ENCODE peak calls at places on chromosomes 3 and 15, in five cellular contexts. S is esophagus muscularis mucosa, Q is mammary epithelial cell, X is WTC11, V is lower leg skin. F is an unnamed sample.

GRCh38 chr15:93082861-93083260 is 6.2 kb downstream of the RGMA start:
- DNase-seq in S (no peak), Q (no peak), X (no peak), V (no peak), F (no peak)

GRCh38 chr15:57130956-57131355 is 212.5 kb downstream of the TCF12 start:
- DNase-seq in S (no peak), Q (no peak), X (no peak), V (no peak), F (no peak)

GRCh38 chr3:101611023-101611422 is 37.0 kb downstream of the PCNP start:
- DNase-seq in S (no peak), Q (no peak), X (no peak), V (no peak), F (no peak)

GRCh38 chr3:113436794-113437193 is 4.5 kb downstream of the CFAP44 start:
- DNase-seq in S (no peak), Q (peak), X (no peak), V (no peak), F (no peak)

GRCh38 chr15:82183121-82184031 is 79.2 kb downstream of the EFL1 start:
- DNase-seq in S (no peak), Q (peak), X (no peak), V (no peak), F (no peak)

GRCh38 chr3:117486709-117487394 is 777.3 kb downstream of the TUSC7 start:
- DNase-seq in S (no peak), Q (no peak), X (no peak), V (no peak), F (no peak)

GRCh38 chr3:19934098-19934566 is at the start of gene EFHB:
- DNase-seq in S (no peak), Q (peak), X (peak), V (no peak), F (no peak)

GRCh38 chr3:43286115-43286885 is at the start of gene SNRK:
- DNase-seq in S (peak), Q (peak), X (peak), V (peak), F (peak)

GRCh38 chr3:108106031-108106430 is 15.2 kb upstream of the CD47 start:
- DNase-seq in S (no peak), Q (no peak), X (no peak), V (no peak), F (no peak)

GRCh38 chr3:108602935-108603294 is 13.4 kb downstream of the DZIP3 start:
- DNase-seq in S (no peak), Q (no peak), X (no peak), V (no peak), F (no peak)

GRCh38 chr15:80787238-80787805 is 8.2 kb downstream of the CEMIP start:
- DNase-seq in S (no peak), Q (no peak), X (peak), V (no peak), F (no peak)

GRCh38 chr3:173398111-173398479 is 551 bp downstream of the NLGN1 start:
- DNase-seq in S (no peak), Q (no peak), X (no peak), V (no peak), F (no peak)

GRCh38 chr15:100929641-100930042 is 10.5 kb downstream of the LRRK1 start:
- DNase-seq in S (peak), Q (peak), X (no peak), V (peak), F (peak)

GRCh38 chr15:22780267-22780666 is 6.2 kb upstream of the NIPA1 start:
- DNase-seq in S (no peak), Q (peak), X (no peak), V (no peak), F (no peak)

GRCh38 chr3:126961791-126962461 is 21.0 kb upstream of the PLXNA1 start:
- DNase-seq in S (no peak), Q (no peak), X (no peak), V (no peak), F (no peak)

GRCh38 chr3:66163222-66163621 is 57.6 kb upstream of the SLC25A26 start:
- DNase-seq in S (no peak), Q (no peak), X (no peak), V (no peak), F (no peak)

GRCh38 chr3:64027708-64028107 is 4.4 kb upstream of the PSMD6 start:
- DNase-seq in S (no peak), Q (no peak), X (no peak), V (no peak), F (no peak)

GRCh38 chr15:40241305-40242215 is 2.7 kb downstream of the PAK6 start:
- DNase-seq in S (no peak), Q (no peak), X (no peak), V (peak), F (peak)

GRCh38 chr15:46088486-46089437 is 453.9 kb downstream of the SQOR start:
- DNase-seq in S (no peak), Q (no peak), X (no peak), V (no peak), F (no peak)

GRCh38 chr3:130759692-130760338 is 13.2 kb upstream of the PIK3R4 start:
- DNase-seq in S (no peak), Q (peak), X (peak), V (peak), F (no peak)

GRCh38 chr15:28989239-28989830 is 103.6 kb downstream of the APBA2 start:
- DNase-seq in S (peak), Q (no peak), X (peak), V (no peak), F (no peak)

GRCh38 chr15:92224843-92225242 is 168.8 kb upstream of the ST8SIA2 start:
- DNase-seq in S (no peak), Q (no peak), X (no peak), V (no peak), F (no peak)

GRCh38 chr3:80097674-80098073 is 329.9 kb upstream of the ROBO1 start:
- DNase-seq in S (no peak), Q (no peak), X (no peak), V (no peak), F (no peak)

GRCh38 chr3:101253429-101253828 is 66.9 kb downstream of the IMPG2 start:
- DNase-seq in S (no peak), Q (no peak), X (no peak), V (no peak), F (no peak)

GRCh38 chr3:178393833-178394232 is 142.4 kb upstream of the KCNMB2 start:
- DNase-seq in S (no peak), Q (peak), X (no peak), V (no peak), F (no peak)

GRCh38 chr3:196168808-196169391 is 42.3 kb downstream of the ZDHHC19 start:
- DNase-seq in S (no peak), Q (no peak), X (no peak), V (no peak), F (no peak)

GRCh38 chr3:38805765-38806386 is 10.1 kb downstream of the SCN10A start:
- DNase-seq in S (no peak), Q (peak), X (peak), V (no peak), F (no peak)

GRCh38 chr3:194832346-194833104 is 146.8 kb downstream of the FAM43A start:
- DNase-seq in S (no peak), Q (no peak), X (no peak), V (no peak), F (no peak)

GRCh38 chr3:106365061-106365691 is 496.4 kb upstream of the CBLB start:
- DNase-seq in S (no peak), Q (no peak), X (no peak), V (no peak), F (no peak)
- TF ChIP-seq CTCF in S (no peak), Q (no peak), X (no peak), V (no peak), F (no peak)

GRCh38 chr3:149532463-149533180 is 58.1 kb downstream of the TM4SF4 start:
- DNase-seq in S (no peak), Q (no peak), X (no peak), V (no peak), F (no peak)

GRCh38 chr3:149528344-149528657 is 53.8 kb downstream of the TM4SF4 start:
- DNase-seq in S (no peak), Q (no peak), X (no peak), V (no peak), F (no peak)

GRCh38 chr3:149529099-149529498 is 54.6 kb downstream of the TM4SF4 start:
- DNase-seq in S (no peak), Q (peak), X (no peak), V (no peak), F (no peak)

GRCh38 chr3:149523899-149524298 is 49.4 kb downstream of the TM4SF4 start:
- DNase-seq in S (no peak), Q (no peak), X (no peak), V (no peak), F (no peak)

GRCh38 chr3:149527531-149528343 is 53.2 kb downstream of the TM4SF4 start:
- DNase-seq in S (no peak), Q (no peak), X (no peak), V (no peak), F (no peak)
- TF ChIP-seq CTCF in S (peak), Q (no peak), X (no peak), V (no peak), F (peak)

GRCh38 chr3:54535619-54536018 is 392.2 kb downstream of the LRTM1 start:
- DNase-seq in S (peak), Q (no peak), X (no peak), V (no peak), F (peak)

GRCh38 chr3:54536450-54536849 is 391.4 kb downstream of the LRTM1 start:
- DNase-seq in S (no peak), Q (no peak), X (no peak), V (no peak), F (peak)

GRCh38 chr3:54537506-54537905 is 390.4 kb downstream of the LRTM1 start:
- DNase-seq in S (peak), Q (no peak), X (no peak), V (no peak), F (peak)

GRCh38 chr3:54541369-54541768 is 386.5 kb downstream of the LRTM1 start:
- DNase-seq in S (peak), Q (no peak), X (no peak), V (no peak), F (peak)

DNA sequence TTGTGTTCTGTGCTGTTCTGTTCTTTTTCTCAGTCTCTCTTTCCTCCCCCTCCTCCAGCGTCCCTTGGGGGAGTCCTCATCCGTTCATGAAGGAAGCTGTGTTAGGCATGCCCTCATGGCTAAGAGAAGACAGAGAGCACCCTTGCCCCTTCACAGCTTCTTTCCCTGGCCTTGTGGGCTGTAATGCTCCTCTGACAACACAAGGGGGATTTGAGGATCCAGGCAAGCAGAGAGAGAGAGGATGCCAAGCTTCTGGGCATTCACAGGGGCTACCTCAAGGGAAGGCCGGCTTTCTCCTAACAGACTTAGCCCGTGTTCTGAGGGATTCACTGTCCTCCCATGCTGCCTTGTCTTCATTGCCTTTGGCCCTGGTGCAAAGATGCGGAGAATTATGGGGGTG is 389.5 kb downstream of the LRTM1 start:
- DNase-seq in S (peak), Q (peak), X (peak), V (no peak), F (peak)
- TF ChIP-seq CTCF in S (no peak), Q (peak), X (peak), V (no peak), F (no peak)

DNA sequence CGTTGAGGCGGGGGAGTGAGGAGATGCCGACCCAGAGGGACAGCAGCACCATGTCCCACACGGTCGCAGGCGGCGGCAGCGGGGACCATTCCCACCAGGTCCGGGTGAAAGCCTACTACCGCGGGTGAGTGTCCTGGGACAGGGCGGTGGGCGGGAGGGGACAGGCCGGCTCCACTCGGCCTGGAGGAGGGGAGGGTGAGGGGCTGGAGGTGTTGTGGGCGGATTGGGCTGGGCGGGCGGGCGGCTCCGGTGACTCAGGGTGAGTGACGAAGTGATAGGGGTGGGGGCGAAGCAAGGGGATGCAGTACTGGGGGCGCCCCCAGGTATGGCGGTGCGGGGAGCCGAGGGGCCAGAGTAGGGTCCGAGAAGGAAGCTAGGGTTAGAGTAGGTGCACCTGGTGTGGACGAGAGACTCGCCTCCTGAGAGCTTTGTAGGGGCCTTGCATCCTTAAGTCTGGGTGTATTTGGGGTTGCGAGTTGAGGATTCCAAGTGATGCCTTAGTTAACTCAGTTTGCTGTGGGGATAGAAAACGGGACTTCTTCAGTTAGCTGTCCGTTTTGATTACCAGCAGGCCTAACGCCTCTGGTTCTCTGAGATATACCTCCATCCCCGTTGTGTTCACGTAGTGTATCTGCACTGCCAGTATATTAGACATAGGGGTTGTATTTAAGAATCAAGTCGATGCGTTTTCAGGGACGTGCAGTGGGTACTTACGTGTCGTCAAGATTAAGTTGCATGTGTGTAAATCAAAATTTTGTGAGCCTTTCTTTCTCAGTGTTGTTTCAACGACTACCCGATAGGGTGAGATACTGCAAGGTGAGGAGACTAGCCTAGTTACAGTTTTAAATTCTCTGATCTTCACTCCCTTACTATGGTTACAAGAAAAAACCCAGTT is 670 bp downstream of the PRKCI start:
- DNase-seq in S (no peak), Q (peak), X (peak), V (no peak), F (no peak)
- TF ChIP-seq CTCF in S (no peak), Q (peak), X (no peak), V (no peak), F (peak)

GRCh38 chr15:85311647-85312046 is 68.8 kb upstream of the AKAP13 start:
- DNase-seq in S (no peak), Q (no peak), X (no peak), V (no peak), F (no peak)

GRCh38 chr15:85312486-85312885 is 67.9 kb upstream of the AKAP13 start:
- DNase-seq in S (no peak), Q (peak), X (no peak), V (no peak), F (no peak)

GRCh38 chr15:85313339-85313738 is 67.1 kb upstream of the AKAP13 start:
- DNase-seq in S (no peak), Q (no peak), X (no peak), V (no peak), F (no peak)

GRCh38 chr15:85314139-85314538 is 66.3 kb upstream of the AKAP13 start:
- DNase-seq in S (no peak), Q (no peak), X (no peak), V (no peak), F (no peak)

GRCh38 chr15:85312925-85313324 is 67.5 kb upstream of the AKAP13 start:
- DNase-seq in S (no peak), Q (no peak), X (no peak), V (no peak), F (no peak)
- TF ChIP-seq CTCF in S (no peak), Q (no peak), X (no peak), V (no peak), F (peak)

DNA sequence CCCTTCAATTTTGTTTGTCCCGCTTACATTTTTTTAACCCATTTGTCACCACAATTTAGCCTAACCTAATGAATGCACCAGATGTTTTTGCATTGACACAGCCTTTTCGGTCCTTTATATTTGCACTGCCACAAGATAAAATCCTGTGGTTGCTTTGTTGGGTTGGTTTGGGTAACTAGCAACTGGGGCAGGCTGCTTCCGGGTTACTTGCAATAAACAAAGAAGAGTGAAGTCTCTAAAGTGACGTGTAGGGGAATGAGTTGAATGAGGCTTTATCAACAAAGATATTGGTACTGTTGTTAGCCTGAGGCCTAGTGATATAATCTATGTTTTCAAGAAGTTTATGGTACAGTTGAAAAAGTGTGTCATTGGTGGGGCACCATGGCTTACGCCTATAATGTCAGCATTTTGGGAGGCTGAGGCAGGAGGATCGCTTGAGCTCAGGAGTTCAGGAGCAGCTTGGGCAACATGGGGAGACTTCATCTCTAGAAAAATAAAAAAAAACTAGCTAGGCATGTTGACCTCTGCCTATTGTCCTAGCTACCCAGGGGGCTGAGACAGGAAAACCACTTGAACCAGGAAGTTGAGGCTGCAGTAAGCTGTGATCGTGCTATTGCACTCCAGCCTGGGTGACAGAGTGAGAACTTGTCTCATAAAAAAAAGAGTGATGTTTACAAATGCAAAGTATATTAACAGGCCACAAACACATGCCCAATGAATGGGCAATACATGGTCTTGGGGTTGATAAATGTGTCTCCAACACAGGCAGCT is 121.8 kb downstream of the OXSM start:
- DNase-seq in S (no peak), Q (no peak), X (no peak), V (no peak), F (no peak)
- TF ChIP-seq CTCF in S (no peak), Q (no peak), X (no peak), V (no peak), F (no peak)

DNA sequence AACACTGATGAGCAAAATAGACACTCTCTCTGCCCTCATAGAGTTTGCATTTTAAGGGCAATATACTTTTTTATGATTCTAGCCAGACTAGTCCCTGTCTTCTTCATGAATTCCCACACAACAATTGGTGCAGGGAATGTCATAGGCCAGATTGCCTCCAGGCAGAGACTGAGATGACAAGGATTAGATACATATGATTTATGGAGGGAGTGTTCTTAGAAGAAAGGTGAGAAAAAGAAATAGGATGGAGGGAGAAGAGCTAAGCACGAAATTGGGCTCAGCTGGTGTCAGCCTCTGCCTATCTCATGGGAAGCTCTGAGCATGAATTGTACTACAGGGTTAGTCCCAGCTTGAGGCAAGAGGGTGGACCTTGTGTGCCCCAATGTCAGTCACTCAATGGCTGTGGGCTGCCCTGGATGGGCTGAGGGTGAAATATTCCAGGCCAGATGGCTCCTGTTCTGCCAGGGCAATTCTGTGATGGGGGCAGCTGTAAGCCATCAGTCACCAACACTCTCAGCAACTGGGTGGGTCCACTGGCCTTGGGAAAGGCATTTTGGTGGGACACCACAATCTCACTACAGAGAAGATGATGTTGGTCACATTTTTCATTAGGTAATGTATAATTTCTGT is 31.1 kb downstream of the EIF1B start:
- DNase-seq in S (peak), Q (no peak), X (no peak), V (no peak), F (no peak)
- TF ChIP-seq CTCF in S (no peak), Q (no peak), X (no peak), V (no peak), F (no peak)

DNA sequence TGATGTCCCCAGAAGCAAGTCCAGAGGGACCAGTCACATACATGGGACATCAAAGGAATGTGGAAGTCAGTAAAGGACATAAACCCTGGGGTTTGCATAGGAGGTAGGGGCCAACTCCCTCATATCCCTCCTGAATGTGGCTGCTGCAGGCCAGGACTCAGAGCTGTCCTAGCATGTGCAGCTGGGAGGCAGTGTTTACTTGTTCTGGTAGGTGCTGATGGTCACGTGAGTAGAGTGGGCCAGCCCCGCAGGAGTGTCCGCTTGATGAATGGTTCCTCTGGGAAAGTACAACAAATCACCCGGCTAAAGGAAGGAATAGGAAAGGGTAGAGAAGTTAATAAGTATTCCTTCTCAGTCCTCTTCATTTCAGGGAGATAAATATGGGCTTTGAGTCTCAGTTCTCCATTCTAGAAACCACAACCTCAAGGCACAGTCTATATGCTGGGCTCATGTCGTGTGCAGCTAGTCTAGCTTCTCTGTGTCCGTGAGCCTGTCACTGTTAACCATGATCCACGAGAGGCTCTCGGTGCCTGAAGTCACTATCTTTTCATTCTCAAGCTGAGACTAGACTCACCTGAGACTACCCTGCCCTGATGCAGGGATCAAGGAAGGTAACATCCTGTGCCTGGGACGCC is 17.9 kb downstream of the RIOX2 start:
- DNase-seq in S (no peak), Q (no peak), X (no peak), V (no peak), F (no peak)
- TF ChIP-seq CTCF in S (no peak), Q (no peak), X (no peak), V (no peak), F (no peak)